ENCODE peak calls at places on chromosome 17, in six cellular contexts. E is AG10803, Z is endothelial cell of umbilical vein, D is putamen, J is AG08395, W is ACHN. Y is an unnamed sample.
A peak's percentile ranks its signal among the peaks of the same experiment; 100 is the strongest.

GRCh38 chr17:78412403-78412802 is 34.0 kb downstream of the PGS1 start:
- DNase-seq in E (no peak), D (no peak), J (peak; percentile 31), W (peak; percentile 16), Z (no peak), Y (peak; percentile 27)

GRCh38 chr17:19546289-19547065 is 12.8 kb downstream of the SLC47A1 start:
- DNase-seq in W (peak; percentile 28), Z (peak; percentile 19), E (no peak), J (no peak), D (no peak), Y (no peak)

GRCh38 chr17:44122825-44123355 is 551 bp downstream of the HDAC5 start:
- DNase-seq in J (no peak), W (no peak), E (no peak), D (no peak), Z (no peak), Y (no peak)

GRCh38 chr17:77110006-77110374 is 30.8 kb upstream of the SEC14L1 start:
- DNase-seq in J (peak; percentile 47), Z (peak; percentile 99), D (no peak), E (peak; percentile 56), W (peak; percentile 78), Y (no peak)

GRCh38 chr17:1460233-1460632 is 4.2 kb upstream of the CRK start:
- DNase-seq in D (no peak), W (peak; percentile 45), E (peak; percentile 52), J (peak; percentile 18), Z (peak; percentile 49), Y (no peak)

GRCh38 chr17:73342057-73342522 is 30.3 kb upstream of the CDC42EP4 start:
- DNase-seq in Z (peak; percentile 86), D (peak; percentile 98), E (peak; percentile 87), W (peak; percentile 88), J (peak; percentile 69), Y (no peak)

GRCh38 chr17:794876-795275 is 12.7 kb downstream of the MRM3 start:
- DNase-seq in W (peak; percentile 80), Z (peak; percentile 85), J (peak; percentile 92), D (peak; percentile 85), E (peak; percentile 79), Y (no peak)

GRCh38 chr17:76524598-76525512 is 12.7 kb downstream of the CYGB start:
- DNase-seq in J (no peak), W (no peak), Z (no peak), D (no peak), E (peak; percentile 62), Y (no peak)

GRCh38 chr17:40554646-40555295 is 10.5 kb downstream of the CCR7 start:
- DNase-seq in W (no peak), D (no peak), E (no peak), Z (no peak), J (no peak), Y (no peak)

GRCh38 chr17:70158581-70158980 is 10.8 kb upstream of the KCNJ2 start:
- DNase-seq in W (no peak), D (no peak), J (no peak), E (no peak), Z (no peak), Y (no peak)

GRCh38 chr17:41773190-41773588 is 13.3 kb downstream of the JUP start:
- DNase-seq in D (no peak), Z (peak; percentile 91), J (peak; percentile 86), E (peak; percentile 59), W (peak; percentile 87), Y (peak; percentile 34)

GRCh38 chr17:59851431-59852375 is 41.0 kb downstream of the TUBD1 start:
- DNase-seq in E (peak; percentile 100), J (peak; percentile 62), Z (no peak), W (peak; percentile 33), D (no peak), Y (no peak)

GRCh38 chr17:81666092-81666341 is 388 bp downstream of the OXLD1 start:
- DNase-seq in E (peak; percentile 18), J (no peak), W (peak; percentile 34), D (no peak), Z (no peak), Y (no peak)

GRCh38 chr17:72349011-72349410 is 228.2 kb downstream of the SOX9 start:
- DNase-seq in J (no peak), D (no peak), E (no peak), W (no peak), Z (no peak), Y (no peak)

GRCh38 chr17:50331085-50331791 is 14.7 kb upstream of the XYLT2 start:
- DNase-seq in E (peak; percentile 85), J (peak; percentile 82), D (no peak), Z (no peak), W (peak; percentile 78), Y (peak; percentile 34)

GRCh38 chr17:77465358-77466041 is 324.7 kb downstream of the SEC14L1 start:
- DNase-seq in Z (peak; percentile 55), J (peak; percentile 56), W (no peak), D (no peak), E (peak; percentile 68), Y (no peak)

Y was measured in RKO.